ENCODE peak calls at places on chromosomes 11 and 22, in eight cellular contexts. B, R, C, H, I, W, K and N are unnamed samples.
A peak's percentile ranks its signal among the peaks of the same experiment; 100 is the strongest.

GRCh38 chr11:78567209-78567608 is 7.5 kb downstream of the NARS2 start:
- DNase-seq in K (no peak), W (no peak), B (peak; percentile 71), I (no peak), R (no peak), H (no peak), C (peak; percentile 64), N (no peak)

GRCh38 chr22:37340331-37341262 is 58.3 kb downstream of the CYTH4 start:
- DNase-seq in C (no peak), B (no peak), R (no peak), I (no peak), K (no peak), H (no peak), W (no peak), N (no peak)

GRCh38 chr22:43152355-43153071 is 1.2 kb downstream of the TSPO start:
- DNase-seq in B (peak; percentile 91), I (peak; percentile 93), R (peak; percentile 79), W (no peak), H (peak; percentile 91), K (peak; percentile 95), C (peak; percentile 88), N (no peak)

GRCh38 chr22:36191106-36191836 is 10.3 kb downstream of the APOL4 start:
- DNase-seq in K (peak; percentile 89), H (no peak), I (peak; percentile 79), W (peak; percentile 29), B (peak; percentile 83), C (peak; percentile 87), R (peak; percentile 84), N (no peak)

GRCh38 chr11:31874631-31875191 is 63.6 kb upstream of the PAX6 start:
- DNase-seq in W (no peak), I (no peak), B (peak; percentile 6), R (no peak), C (no peak), H (no peak), K (no peak), N (no peak)

GRCh38 chr11:68468217-68468828 is 7.8 kb downstream of the PPP6R3 start:
- DNase-seq in I (no peak), K (no peak), C (no peak), W (no peak), H (no peak), B (no peak), R (no peak), N (no peak)

GRCh38 chr11:45054956-45055355 is 91.5 kb upstream of the PRDM11 start:
- DNase-seq in R (no peak), K (peak; percentile 72), B (no peak), I (no peak), H (no peak), W (no peak), C (no peak), N (no peak)

GRCh38 chr11:69524991-69525411 is 43.5 kb downstream of the LINC01488 start:
- DNase-seq in I (no peak), K (no peak), R (no peak), B (no peak), C (no peak), H (peak; percentile 56), W (no peak), N (no peak)

GRCh38 chr11:29333993-29334780 is 682.6 kb downstream of the KCNA4 start:
- DNase-seq in I (no peak), K (no peak), R (no peak), B (peak; percentile 77), W (no peak), C (peak; percentile 71), H (no peak), N (peak; percentile 26)

GRCh38 chr11:29324328-29324727 is 692.5 kb downstream of the KCNA4 start:
- DNase-seq in R (no peak), I (no peak), C (no peak), H (no peak), W (no peak), K (no peak), B (no peak), N (no peak)

GRCh38 chr11:29326757-29327156 is 690.1 kb downstream of the KCNA4 start:
- DNase-seq in I (no peak), H (no peak), B (no peak), K (no peak), W (no peak), R (no peak), C (no peak), N (no peak)

GRCh38 chr11:29334781-29335140 is 682.1 kb downstream of the KCNA4 start:
- DNase-seq in H (no peak), K (no peak), W (no peak), B (peak; percentile 64), I (no peak), C (no peak), R (no peak), N (no peak)

DNA sequence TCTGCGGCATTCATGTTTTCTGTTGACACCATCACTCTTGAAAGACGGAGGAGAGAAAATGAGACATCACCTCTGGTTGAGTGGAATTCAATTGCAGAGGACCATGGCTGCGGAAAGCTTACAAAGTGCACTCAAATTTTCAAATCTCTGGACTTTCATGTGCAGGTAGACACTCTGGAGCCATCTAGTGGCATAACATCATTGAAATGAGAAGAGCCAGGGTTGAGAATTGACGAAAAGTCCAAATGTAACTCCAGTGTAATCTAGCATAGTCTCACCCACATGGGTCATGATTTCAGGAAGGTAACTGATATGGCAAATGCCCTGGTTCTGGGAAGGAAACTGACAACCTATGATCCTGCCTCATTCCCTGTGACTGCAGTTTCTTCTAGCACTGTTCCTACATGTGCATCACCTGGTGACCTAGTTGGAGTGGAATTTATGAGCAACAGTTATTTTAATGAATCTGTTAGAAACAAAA is 687.8 kb downstream of the KCNA4 start:
- DNase-seq in I (no peak), B (peak; percentile 72), R (no peak), H (no peak), C (peak; percentile 74), W (no peak), K (no peak), N (peak; percentile 43)
- H3K4me3 ChIP-seq in I (no peak overlapping the region), B (no peak overlapping the region), R (no peak overlapping the region), H (no peak overlapping the region), C (no peak overlapping the region), W (no peak overlapping the region), K (no peak overlapping the region), N (no peak overlapping the region)

DNA sequence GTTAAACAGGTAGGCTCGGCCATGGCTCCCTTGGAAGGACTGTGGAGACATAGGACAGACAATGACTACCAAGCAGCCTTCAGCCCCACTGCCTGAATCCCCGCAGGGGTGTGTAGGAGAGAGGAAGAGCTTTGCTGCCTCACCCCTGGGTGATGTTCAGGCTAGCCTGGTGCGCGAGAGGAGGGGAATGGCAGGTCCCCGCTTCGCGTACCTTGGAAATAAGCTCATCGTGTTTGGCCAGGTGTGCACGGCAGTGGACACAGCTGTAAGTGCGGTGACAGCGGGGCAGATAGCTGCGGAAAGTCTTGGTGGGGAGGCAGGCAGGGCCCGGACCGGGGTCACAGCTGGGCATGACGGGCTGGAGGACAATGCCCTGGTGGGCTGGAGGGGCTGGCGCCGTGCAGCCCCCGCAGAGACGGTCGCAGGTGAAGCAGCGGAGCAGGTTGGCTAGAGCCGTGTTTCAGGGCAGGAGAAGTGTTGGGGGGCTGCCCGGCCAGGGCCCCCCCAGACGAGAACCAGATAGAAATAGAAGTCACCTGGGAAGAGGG is 2.9 kb downstream of the YPEL4 start:
- DNase-seq in I (no peak), H (no peak), R (no peak), C (peak; percentile 45), W (no peak), B (no peak), K (no peak), N (no peak)
- H3K4me3 ChIP-seq in I (no peak overlapping the region), H (peak overlapping the region; percentile 0), R (peak overlapping the region; percentile 3), C (no peak overlapping the region), W (no peak overlapping the region), B (no peak overlapping the region), K (no peak overlapping the region), N (no peak overlapping the region)

GRCh38 chr11:93020248-93021088 is 51.0 kb downstream of the MTNR1B start:
- DNase-seq in H (no peak), R (no peak), I (no peak), K (no peak), B (peak; percentile 60), W (no peak), C (peak; percentile 55), N (peak; percentile 61)
- H3K4me3 ChIP-seq in H (no peak overlapping the region), R (no peak overlapping the region), I (no peak overlapping the region), K (no peak overlapping the region), B (peak overlapping the region; percentile 8), W (no peak overlapping the region), C (no peak overlapping the region), N (no peak overlapping the region)

GRCh38 chr11:67376022-67376386 is 2.6 kb upstream of the CLCF1 start:
- DNase-seq in B (no peak), R (no peak), W (no peak), I (no peak), K (no peak), C (no peak), H (no peak), N (no peak)
- H3K4me3 ChIP-seq in B (no peak overlapping the region), R (no peak overlapping the region), W (no peak overlapping the region), I (no peak overlapping the region), K (no peak overlapping the region), C (no peak overlapping the region), H (no peak overlapping the region), N (no peak overlapping the region)

GRCh38 chr22:33601062-33601461 is 319.2 kb downstream of the LARGE1 start:
- DNase-seq in I (no peak), W (no peak), K (no peak), B (no peak), H (no peak), C (no peak), R (no peak), N (no peak)
- H3K4me3 ChIP-seq in I (no peak overlapping the region), W (no peak overlapping the region), K (no peak overlapping the region), B (no peak overlapping the region), H (no peak overlapping the region), C (no peak overlapping the region), R (no peak overlapping the region), N (no peak overlapping the region)